ENCODE peak calls at places on chromosomes 4 and X, in nine cellular contexts. H, F, M, U, R, K, O, J and X are unnamed samples.

GRCh38 chr4:128483041-128483440 is 195.4 kb upstream of the PGRMC2 start:
- DNase-seq in H (no peak), F (no peak), M (no peak), U (no peak), R (no peak), K (no peak), O (no peak), J (no peak), X (no peak)

GRCh38 chr4:56086561-56086960 is 137.8 kb downstream of the CEP135 start:
- DNase-seq in H (no peak), F (no peak), M (peak), U (no peak), R (no peak), K (no peak), O (no peak), J (no peak), X (no peak)

GRCh38 chr4:168744021-168744420 is 247.2 kb downstream of the PALLD start:
- DNase-seq in H (no peak), F (no peak), M (peak), U (no peak), R (no peak), K (no peak), O (no peak), J (peak), X (no peak)

GRCh38 chr4:55851885-55852284 is 1.6 kb upstream of the EXOC1 start:
- DNase-seq in H (no peak), F (no peak), M (no peak), U (no peak), R (no peak), K (peak), O (no peak), J (no peak), X (no peak)

GRCh38 chr4:88646528-88647280 is 50.9 kb downstream of the NAP1L5 start:
- DNase-seq in H (no peak), F (no peak), M (no peak), U (no peak), R (no peak), K (no peak), O (no peak), J (no peak), X (no peak)

GRCh38 chr4:38856046-38856445 is 571 bp downstream of the TLR6 start:
- DNase-seq in H (no peak), F (no peak), M (no peak), U (no peak), R (no peak), K (no peak), O (no peak), J (no peak), X (no peak)

GRCh38 chr4:176044589-176044951 is 21.1 kb upstream of the WDR17 start:
- DNase-seq in H (no peak), F (peak), M (peak), U (no peak), R (no peak), K (no peak), O (no peak), J (peak), X (no peak)

GRCh38 chrX:361231-362145 is 25.2 kb downstream of the PPP2R3B start:
- DNase-seq in H (no peak), F (no peak), M (no peak), U (no peak), R (peak), K (no peak), O (no peak), J (no peak), X (no peak)

GRCh38 chr4:7202391-7202790 is 10.1 kb downstream of the SORCS2 start:
- DNase-seq in H (no peak), F (no peak), M (peak), U (no peak), R (no peak), K (no peak), O (no peak), J (peak), X (no peak)

GRCh38 chr4:41179086-41179374 is 35.3 kb downstream of the APBB2 start:
- DNase-seq in H (no peak), F (no peak), M (no peak), U (no peak), R (no peak), K (no peak), O (no peak), J (no peak), X (no peak)

GRCh38 chr4:168736831-168737230 is 240.0 kb downstream of the PALLD start:
- DNase-seq in H (no peak), F (no peak), M (no peak), U (no peak), R (no peak), K (no peak), O (no peak), J (no peak), X (no peak)

GRCh38 chrX:80765226-80765625 is 44.5 kb downstream of the BRWD3 start:
- DNase-seq in H (no peak), F (peak), M (peak), U (no peak), R (no peak), K (no peak), O (no peak), J (peak), X (no peak)

GRCh38 chr4:128684031-128684430 is 125.5 kb upstream of the JADE1 start:
- DNase-seq in H (no peak), F (no peak), M (no peak), U (no peak), R (no peak), K (no peak), O (no peak), J (no peak), X (no peak)

GRCh38 chr4:70709551-70710080 is 12.1 kb upstream of the RUFY3 start:
- DNase-seq in H (no peak), F (no peak), M (no peak), U (no peak), R (no peak), K (no peak), O (no peak), J (no peak), X (peak)

GRCh38 chr4:3247399-3248177 is 1.4 kb upstream of the MSANTD1 start:
- DNase-seq in H (no peak), F (no peak), M (no peak), U (no peak), R (no peak), K (no peak), O (no peak), J (no peak), X (no peak)

GRCh38 chr4:101187837-101188236 is 159.5 kb downstream of the PPP3CA start:
- DNase-seq in H (no peak), F (no peak), M (no peak), U (no peak), R (no peak), K (no peak), O (no peak), J (peak), X (no peak)

GRCh38 chr4:159069922-159070321 is 33.0 kb upstream of the RAPGEF2 start:
- DNase-seq in H (no peak), F (peak), M (peak), U (no peak), R (no peak), K (no peak), O (no peak), J (peak), X (no peak)

GRCh38 chr4:142408003-142408441 is 438.1 kb downstream of the INPP4B start:
- DNase-seq in H (no peak), F (peak), M (peak), U (no peak), R (no peak), K (no peak), O (no peak), J (peak), X (no peak)

GRCh38 chr4:79211490-79211889 is 114.4 kb downstream of the NAA11 start:
- DNase-seq in H (no peak), F (no peak), M (no peak), U (no peak), R (no peak), K (no peak), O (no peak), J (no peak), X (no peak)

GRCh38 chrX:150476183-150476699 is 92.2 kb upstream of the MTM1 start:
- DNase-seq in H (no peak), F (no peak), M (no peak), U (no peak), R (no peak), K (no peak), O (no peak), J (peak), X (no peak)

GRCh38 chrX:76915836-76916235 is 488.3 kb downstream of the MAGEE1 start:
- DNase-seq in H (no peak), F (no peak), M (no peak), U (no peak), R (no peak), K (no peak), O (no peak), J (no peak), X (no peak)

GRCh38 chr4:152500798-152501434 is 35.0 kb downstream of the FBXW7 start:
- DNase-seq in H (peak), F (peak), M (peak), U (peak), R (no peak), K (peak), O (no peak), J (peak), X (peak)

GRCh38 chrX:77597090-77597489 is 149.9 kb downstream of the FGF16 start:
- DNase-seq in H (no peak), F (no peak), M (peak), U (no peak), R (no peak), K (no peak), O (no peak), J (peak), X (no peak)

GRCh38 chr4:120056249-120056648 is 10.4 kb downstream of the MAD2L1 start:
- DNase-seq in H (no peak), F (peak), M (no peak), U (no peak), R (no peak), K (no peak), O (no peak), J (peak), X (no peak)

GRCh38 chrX:46333550-46333949 is 211.7 kb downstream of the ZNF674 start:
- DNase-seq in H (no peak), F (no peak), M (peak), U (no peak), R (no peak), K (no peak), O (no peak), J (no peak), X (no peak)

GRCh38 chrX:56788717-56789122 is 59.7 kb downstream of the NBDY start:
- DNase-seq in H (no peak), F (no peak), M (peak), U (peak), R (no peak), K (no peak), O (no peak), J (peak), X (peak)

GRCh38 chr4:1212546-1213335 is 36.2 kb downstream of the CTBP1 start:
- DNase-seq in H (no peak), F (no peak), M (no peak), U (no peak), R (no peak), K (no peak), O (no peak), J (no peak), X (no peak)

GRCh38 chr4:7661846-7662506 is 227.2 kb upstream of the PSAPL1 start:
- DNase-seq in H (no peak), F (no peak), M (no peak), U (no peak), R (no peak), K (no peak), O (no peak), J (no peak), X (no peak)